ENCODE peak calls at places on chromosome 14, in seven cellular contexts. One of them, this sample, is unnamed.

GRCh38 chr14:99768381-99768780 is 24.8 kb upstream of the EML1 start:
- DNase-seq in endothelial cell of umbilical vein: no peak
- DNase-seq in transverse colon: no peak
- DNase-seq in stomach: no peak
- DNase-seq in HCT116: no peak
- DNase-seq in HL-60: no peak
- DNase-seq in GM12892: no peak
- DNase-seq in this sample: no peak

GRCh38 chr14:64736271-64737131 is 32.3 kb downstream of the PLEKHG3 start:
- DNase-seq in endothelial cell of umbilical vein: no peak
- DNase-seq in transverse colon: peak
- DNase-seq in stomach: peak
- DNase-seq in HCT116: no peak
- DNase-seq in HL-60: no peak
- DNase-seq in GM12892: no peak
- DNase-seq in this sample: peak

GRCh38 chr14:60563113-60563512 is 54.2 kb downstream of the SIX6 start:
- DNase-seq in endothelial cell of umbilical vein: no peak
- DNase-seq in transverse colon: no peak
- DNase-seq in stomach: no peak
- DNase-seq in HCT116: no peak
- DNase-seq in HL-60: no peak
- DNase-seq in GM12892: no peak
- DNase-seq in this sample: no peak

GRCh38 chr14:22505751-22506710 is 83.0 kb downstream of the DAD1 start:
- DNase-seq in endothelial cell of umbilical vein: no peak
- DNase-seq in transverse colon: no peak
- DNase-seq in stomach: no peak
- DNase-seq in HCT116: no peak
- DNase-seq in HL-60: no peak
- DNase-seq in GM12892: no peak
- DNase-seq in this sample: no peak

GRCh38 chr14:91317381-91318313 is 73.1 kb upstream of the GPR68 start:
- DNase-seq in endothelial cell of umbilical vein: peak
- DNase-seq in transverse colon: peak
- DNase-seq in stomach: peak
- DNase-seq in HCT116: no peak
- DNase-seq in HL-60: peak
- DNase-seq in GM12892: no peak
- DNase-seq in this sample: no peak

GRCh38 chr14:69247691-69248440 is 12.1 kb upstream of the GALNT16 start:
- DNase-seq in endothelial cell of umbilical vein: no peak
- DNase-seq in transverse colon: peak
- DNase-seq in stomach: no peak
- DNase-seq in HCT116: no peak
- DNase-seq in HL-60: no peak
- DNase-seq in GM12892: no peak
- DNase-seq in this sample: no peak

GRCh38 chr14:69658664-69659261 is 47.4 kb downstream of the SUSD6 start:
- DNase-seq in endothelial cell of umbilical vein: no peak
- DNase-seq in transverse colon: no peak
- DNase-seq in stomach: no peak
- DNase-seq in HCT116: no peak
- DNase-seq in HL-60: no peak
- DNase-seq in GM12892: no peak
- DNase-seq in this sample: no peak

GRCh38 chr14:105313381-105314286 is 914 bp upstream of the PACS2 start:
- DNase-seq in endothelial cell of umbilical vein: peak
- DNase-seq in transverse colon: peak
- DNase-seq in stomach: peak
- DNase-seq in HCT116: no peak
- DNase-seq in HL-60: peak
- DNase-seq in GM12892: no peak
- DNase-seq in this sample: peak

GRCh38 chr14:72023128-72024042 is 91.2 kb downstream of the RGS6 start:
- DNase-seq in endothelial cell of umbilical vein: no peak
- DNase-seq in transverse colon: no peak
- DNase-seq in stomach: no peak
- DNase-seq in HCT116: peak
- DNase-seq in HL-60: no peak
- DNase-seq in GM12892: no peak
- DNase-seq in this sample: peak

GRCh38 chr14:87898301-87898700 is 94.7 kb downstream of the GALC start:
- DNase-seq in endothelial cell of umbilical vein: no peak
- DNase-seq in transverse colon: no peak
- DNase-seq in stomach: no peak
- DNase-seq in HCT116: no peak
- DNase-seq in HL-60: no peak
- DNase-seq in GM12892: no peak
- DNase-seq in this sample: no peak

GRCh38 chr14:23294734-23295561 is 7.7 kb downstream of the PPP1R3E start:
- DNase-seq in endothelial cell of umbilical vein: peak
- DNase-seq in transverse colon: peak
- DNase-seq in stomach: peak
- DNase-seq in HCT116: no peak
- DNase-seq in HL-60: peak
- DNase-seq in GM12892: no peak
- DNase-seq in this sample: peak

GRCh38 chr14:76920572-76921175 is 94.5 kb downstream of the LRRC74A start:
- DNase-seq in endothelial cell of umbilical vein: no peak
- DNase-seq in transverse colon: no peak
- DNase-seq in stomach: no peak
- DNase-seq in HCT116: no peak
- DNase-seq in HL-60: no peak
- DNase-seq in GM12892: no peak
- DNase-seq in this sample: peak
- TF ChIP-seq POLR2AphosphoS5 in endothelial cell of umbilical vein: no peak
- TF ChIP-seq POLR2AphosphoS5 in transverse colon: no peak
- TF ChIP-seq POLR2AphosphoS5 in stomach: no peak
- TF ChIP-seq POLR2AphosphoS5 in HCT116: no peak
- TF ChIP-seq POLR2AphosphoS5 in HL-60: no peak
- TF ChIP-seq POLR2AphosphoS5 in GM12892: no peak
- TF ChIP-seq POLR2AphosphoS5 in this sample: no peak

GRCh38 chr14:103581206-103581605 is 18.4 kb downstream of the COA8 start:
- DNase-seq in endothelial cell of umbilical vein: no peak
- DNase-seq in transverse colon: no peak
- DNase-seq in stomach: no peak
- DNase-seq in HCT116: no peak
- DNase-seq in HL-60: no peak
- DNase-seq in GM12892: no peak
- DNase-seq in this sample: no peak
- TF ChIP-seq POLR2AphosphoS5 in endothelial cell of umbilical vein: no peak
- TF ChIP-seq POLR2AphosphoS5 in transverse colon: no peak
- TF ChIP-seq POLR2AphosphoS5 in stomach: no peak
- TF ChIP-seq POLR2AphosphoS5 in HCT116: no peak
- TF ChIP-seq POLR2AphosphoS5 in HL-60: no peak
- TF ChIP-seq POLR2AphosphoS5 in GM12892: no peak
- TF ChIP-seq POLR2AphosphoS5 in this sample: no peak

GRCh38 chr14:74619672-74620131 is 7.7 kb upstream of the LTBP2 start:
- DNase-seq in endothelial cell of umbilical vein: peak
- DNase-seq in transverse colon: peak
- DNase-seq in stomach: peak
- DNase-seq in HCT116: no peak
- DNase-seq in HL-60: no peak
- DNase-seq in GM12892: no peak
- DNase-seq in this sample: no peak

GRCh38 chr14:74616996-74617700 is 5.1 kb upstream of the LTBP2 start:
- DNase-seq in endothelial cell of umbilical vein: peak
- DNase-seq in transverse colon: no peak
- DNase-seq in stomach: no peak
- DNase-seq in HCT116: no peak
- DNase-seq in HL-60: no peak
- DNase-seq in GM12892: no peak
- DNase-seq in this sample: peak

GRCh38 chr14:74620497-74620921 is 8.5 kb upstream of the LTBP2 start:
- DNase-seq in endothelial cell of umbilical vein: peak
- DNase-seq in transverse colon: no peak
- DNase-seq in stomach: no peak
- DNase-seq in HCT116: peak
- DNase-seq in HL-60: no peak
- DNase-seq in GM12892: no peak
- DNase-seq in this sample: no peak

GRCh38 chr14:74616507-74616906 is 4.5 kb upstream of the LTBP2 start:
- DNase-seq in endothelial cell of umbilical vein: peak
- DNase-seq in transverse colon: no peak
- DNase-seq in stomach: no peak
- DNase-seq in HCT116: peak
- DNase-seq in HL-60: peak
- DNase-seq in GM12892: no peak
- DNase-seq in this sample: no peak

GRCh38 chr14:74618078-74618952 is 6.3 kb upstream of the LTBP2 start:
- DNase-seq in endothelial cell of umbilical vein: peak
- DNase-seq in transverse colon: peak
- DNase-seq in stomach: peak
- DNase-seq in HCT116: peak
- DNase-seq in HL-60: peak
- DNase-seq in GM12892: no peak
- DNase-seq in this sample: no peak
- TF ChIP-seq POLR2AphosphoS5 in endothelial cell of umbilical vein: peak
- TF ChIP-seq POLR2AphosphoS5 in transverse colon: no peak
- TF ChIP-seq POLR2AphosphoS5 in stomach: no peak
- TF ChIP-seq POLR2AphosphoS5 in HCT116: no peak
- TF ChIP-seq POLR2AphosphoS5 in HL-60: no peak
- TF ChIP-seq POLR2AphosphoS5 in GM12892: no peak
- TF ChIP-seq POLR2AphosphoS5 in this sample: no peak

DNA sequence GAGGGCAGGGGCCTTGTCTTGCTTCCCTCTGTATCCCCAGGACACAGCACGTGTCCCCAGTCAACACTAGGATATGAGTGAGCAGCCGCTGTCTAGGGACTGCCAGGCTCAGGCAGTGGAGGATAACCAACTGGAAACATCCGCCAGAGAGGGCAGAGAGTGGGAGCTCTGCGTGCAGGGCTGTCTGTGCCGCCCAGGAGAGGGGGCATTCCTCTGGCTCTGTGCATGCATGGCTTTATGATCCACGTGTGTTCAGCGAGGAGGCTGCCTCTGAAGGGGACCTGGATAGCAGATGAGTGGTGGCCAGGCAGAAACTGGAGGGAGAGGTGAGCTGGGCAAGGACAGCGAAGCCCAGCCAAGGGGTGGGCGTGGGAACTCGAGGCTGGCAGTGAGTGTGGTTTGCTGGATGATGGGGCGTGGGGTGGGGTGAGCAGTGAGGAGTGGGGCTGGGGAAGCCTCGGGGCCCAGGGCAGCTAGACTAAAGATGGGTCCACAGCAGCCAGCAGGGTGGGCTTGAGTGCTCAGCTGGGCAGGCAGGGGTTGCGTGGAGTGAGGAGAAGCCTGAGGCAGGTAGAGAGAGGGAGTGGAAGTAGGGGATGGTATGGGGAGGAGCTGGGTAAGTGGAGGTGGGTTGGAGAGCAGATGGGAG is 72.9 kb downstream of the PRIMA1 start:
- DNase-seq in endothelial cell of umbilical vein: no peak
- DNase-seq in transverse colon: no peak
- DNase-seq in stomach: no peak
- DNase-seq in HCT116: no peak
- DNase-seq in HL-60: no peak
- DNase-seq in GM12892: no peak
- DNase-seq in this sample: no peak
- TF ChIP-seq POLR2AphosphoS5 in endothelial cell of umbilical vein: no peak
- TF ChIP-seq POLR2AphosphoS5 in transverse colon: no peak
- TF ChIP-seq POLR2AphosphoS5 in stomach: no peak
- TF ChIP-seq POLR2AphosphoS5 in HCT116: no peak
- TF ChIP-seq POLR2AphosphoS5 in HL-60: no peak
- TF ChIP-seq POLR2AphosphoS5 in GM12892: no peak
- TF ChIP-seq POLR2AphosphoS5 in this sample: no peak